ENCODE peak calls at places on chromosome 13, in ten cellular contexts. E is naive thymus-derived CD4-positive, alpha-beta T cell; T is Peyer's patch; F is heart left ventricle; L is cardiac muscle cell; Z is CD4-positive, alpha-beta memory T cell; M is suprapubic skin; C is body of pancreas; V is RWPE1; S is ovary. P is an unnamed sample.

GRCh38 chr13:42396901-42397670 is 125.1 kb downstream of the AKAP11 start:
- DNase-seq in C (no peak), E (no peak), L (no peak), T (no peak), M (no peak), V (peak), S (no peak), Z (no peak), F (no peak), P (no peak)

GRCh38 chr13:50421457-50422130 is 406.4 kb downstream of the KCNRG start:
- DNase-seq in S (no peak), M (no peak), E (no peak), C (no peak), V (peak), T (no peak), L (no peak), Z (no peak), F (no peak), P (no peak)

GRCh38 chr13:97131447-97131846 is 90.7 kb upstream of the MBNL2 start:
- DNase-seq in T (no peak), E (no peak), L (no peak), Z (no peak), S (no peak), C (no peak), F (no peak), V (no peak), M (no peak), P (no peak)

GRCh38 chr13:71672527-71672926 is 194.5 kb downstream of the DACH1 start:
- DNase-seq in L (no peak), F (no peak), T (no peak), Z (no peak), M (no peak), S (no peak), C (no peak), V (no peak), E (no peak), P (no peak)

GRCh38 chr13:46178821-46179220 is 3.2 kb downstream of the LCP1 start:
- DNase-seq in S (no peak), V (no peak), C (no peak), L (no peak), F (no peak), E (no peak), Z (no peak), T (no peak), M (no peak), P (no peak)

GRCh38 chr13:99970761-99971575 is 599 bp downstream of the ZIC5 start:
- DNase-seq in Z (no peak), T (no peak), V (no peak), S (no peak), E (peak), L (peak), C (no peak), M (no peak), F (no peak), P (no peak)

GRCh38 chr13:95588721-95589120 is 36.2 kb downstream of the CLDN10 start:
- DNase-seq in S (no peak), Z (no peak), C (no peak), V (no peak), L (no peak), E (no peak), F (no peak), M (no peak), T (no peak), P (no peak)

GRCh38 chr13:113904411-113904810 is 40.5 kb upstream of the GAS6 start:
- DNase-seq in T (peak), V (no peak), L (peak), C (peak), Z (no peak), M (no peak), E (no peak), S (no peak), F (no peak), P (peak)

GRCh38 chr13:27961227-27962085 is 7.7 kb downstream of the CDX2 start:
- DNase-seq in Z (no peak), E (no peak), F (no peak), T (no peak), C (no peak), L (no peak), V (no peak), M (no peak), S (no peak), P (no peak)

GRCh38 chr13:48295271-48295670 is 8.3 kb upstream of the RB1 start:
- DNase-seq in T (no peak), V (no peak), S (no peak), Z (no peak), M (no peak), F (no peak), C (no peak), L (no peak), E (no peak), P (no peak)

GRCh38 chr13:30884543-30884942 is 21.5 kb upstream of the MEDAG start:
- DNase-seq in L (no peak), V (no peak), F (no peak), C (no peak), Z (no peak), T (no peak), E (no peak), S (no peak), M (no peak), P (no peak)

GRCh38 chr13:31786011-31786410 is 46.7 kb downstream of the RXFP2 start:
- DNase-seq in E (no peak), V (no peak), C (no peak), T (no peak), M (no peak), F (no peak), S (no peak), Z (no peak), L (no peak), P (peak)

GRCh38 chr13:45446181-45446580 is 18.6 kb upstream of the COG3 start:
- DNase-seq in C (no peak), M (no peak), F (no peak), Z (no peak), T (no peak), V (no peak), E (no peak), L (no peak), S (no peak), P (no peak)

GRCh38 chr13:80340643-80341097 is 256 bp downstream of the SPRY2 start:
- DNase-seq in C (no peak), Z (no peak), M (peak), E (no peak), L (no peak), S (no peak), T (no peak), F (no peak), V (peak), P (no peak)

GRCh38 chr13:69234171-69234570 is 873.5 kb upstream of the ATXN8OS start:
- DNase-seq in L (no peak), T (no peak), S (no peak), M (no peak), V (no peak), C (no peak), Z (no peak), F (no peak), E (no peak), P (no peak)

GRCh38 chr13:45721203-45721731 is 19.1 kb downstream of the CBY2 start:
- DNase-seq in F (no peak), V (no peak), C (no peak), S (no peak), M (no peak), Z (no peak), T (no peak), E (no peak), L (no peak), P (no peak)

GRCh38 chr13:44220948-44221347 is 152.7 kb upstream of the SERP2 start:
- DNase-seq in M (no peak), Z (no peak), F (no peak), E (no peak), S (no peak), C (no peak), L (no peak), T (no peak), V (no peak), P (no peak)

GRCh38 chr13:44932850-44933251 is 56.4 kb downstream of the NUFIP1 start:
- DNase-seq in Z (no peak), C (peak), T (no peak), M (no peak), E (no peak), V (peak), S (no peak), F (no peak), L (no peak), P (no peak)

GRCh38 chr13:37701972-37702371 is 103.4 kb upstream of the POSTN start:
- DNase-seq in F (no peak), M (peak), S (no peak), Z (no peak), T (no peak), L (no peak), E (no peak), V (peak), C (no peak), P (no peak)

GRCh38 chr13:78604782-78605611 is 1.6 kb upstream of the POU4F1 start:
- DNase-seq in F (no peak), S (no peak), C (no peak), T (no peak), M (no peak), E (no peak), V (no peak), Z (no peak), L (no peak), P (no peak)

GRCh38 chr13:59447846-59448620 is 715.7 kb downstream of the DIAPH3 start:
- DNase-seq in S (no peak), E (no peak), T (no peak), F (no peak), M (no peak), Z (no peak), L (no peak), V (no peak), C (no peak), P (no peak)

GRCh38 chr13:31818236-31818635 is 78.9 kb downstream of the RXFP2 start:
- DNase-seq in L (no peak), M (no peak), Z (no peak), E (no peak), F (no peak), T (no peak), V (no peak), S (no peak), C (no peak), P (no peak)

GRCh38 chr13:20165417-20166257 is 4.8 kb upstream of the GJA3 start:
- DNase-seq in S (no peak), F (no peak), C (no peak), E (no peak), T (no peak), M (no peak), Z (no peak), L (no peak), V (no peak), P (no peak)
- H3K27ac ChIP-seq in S (no peak), F (no peak), C (no peak), E (no peak), T (no peak), M (no peak), Z (no peak), L (no peak), V (no peak), P (no peak)

DNA sequence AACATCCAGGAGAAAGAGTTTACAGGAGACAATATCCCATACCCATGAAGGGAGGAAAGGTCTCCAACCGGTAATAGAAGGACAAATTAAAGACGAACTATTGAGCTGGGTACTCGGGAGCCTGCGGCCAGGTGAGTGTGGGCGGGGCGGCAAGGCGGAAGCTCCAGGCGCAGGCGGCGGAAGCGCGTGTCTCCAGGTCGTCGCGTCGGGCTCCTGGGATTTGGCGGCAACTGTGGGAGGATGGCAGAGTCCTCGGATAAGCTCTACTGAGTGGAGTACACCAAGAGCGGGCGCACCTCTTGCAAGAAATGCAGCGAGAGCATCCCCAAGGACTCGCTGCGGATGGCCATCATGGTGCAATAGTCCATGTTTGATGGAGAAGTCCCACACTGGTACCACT is 21.6 kb upstream of the ANKRD10 start:
- DNase-seq in Z (no peak), V (no peak), T (no peak), M (no peak), F (no peak), S (no peak), L (no peak), E (no peak), C (no peak), P (no peak)
- H3K27ac ChIP-seq in Z (no peak), V (no peak), T (no peak), M (no peak), F (no peak), S (no peak), L (no peak), E (no peak), C (no peak), P (no peak)

GRCh38 chr13:53041968-53042485 is 13.4 kb downstream of the OLFM4 start:
- DNase-seq in M (no peak), L (no peak), Z (no peak), V (no peak), F (no peak), C (no peak), E (no peak), T (no peak), S (no peak), P (no peak)
- H3K27ac ChIP-seq in M (no peak), L (no peak), Z (no peak), V (no peak), F (no peak), C (no peak), E (no peak), T (no peak), S (no peak), P (no peak)

DNA sequence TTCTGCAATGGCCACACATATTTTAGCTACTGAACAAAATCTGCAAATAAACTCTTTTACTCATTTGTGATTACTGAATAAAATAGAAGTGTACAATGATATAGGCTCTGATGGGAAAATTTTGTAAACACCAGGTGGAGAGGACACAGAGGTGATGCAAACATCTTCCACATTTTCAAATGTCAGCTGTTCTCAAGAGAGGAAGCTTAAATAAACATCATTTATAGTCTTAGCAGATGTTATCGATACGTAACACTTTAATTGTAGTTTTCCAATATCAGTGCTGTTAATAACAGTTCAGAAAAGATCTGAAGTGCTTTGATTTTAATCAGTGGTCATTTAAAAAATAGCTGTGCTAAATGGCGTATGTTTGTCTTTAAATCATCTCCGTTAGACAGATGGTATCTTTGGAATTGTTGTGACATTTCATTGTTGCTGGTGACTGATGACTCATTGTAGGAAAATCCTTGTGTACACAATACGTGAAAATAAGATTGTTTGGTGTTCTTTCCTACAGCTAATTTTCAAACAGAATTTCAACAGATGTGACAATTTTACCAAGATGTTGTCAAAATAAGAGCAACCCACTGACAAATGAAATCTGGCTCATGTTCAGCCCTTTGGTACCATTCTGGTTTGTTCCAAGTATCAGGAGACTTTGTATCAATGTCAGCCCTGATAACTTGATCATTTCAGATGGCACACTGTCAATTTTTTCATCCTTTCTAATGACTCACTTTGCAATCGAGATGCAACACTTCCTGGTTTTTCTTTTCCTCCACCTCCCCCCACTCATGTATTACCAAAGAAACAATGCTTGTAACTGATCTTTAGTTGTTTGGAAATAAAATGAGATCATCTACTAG is 516.0 kb downstream of the DCT start:
- DNase-seq in F (no peak), Z (no peak), T (no peak), S (no peak), E (no peak), M (no peak), V (no peak), L (no peak), C (no peak), P (no peak)
- H3K27ac ChIP-seq in F (no peak), Z (no peak), T (no peak), S (no peak), E (no peak), M (no peak), V (no peak), L (no peak), C (no peak), P (no peak)